ENCODE peak calls at places on chromosomes 4 and X, in ten cellular contexts. Y is brain microvascular endothelial cell; H is CD8-positive, alpha-beta memory T cell; W is fibroblast of mammary gland; G is Caco-2; X is bronchial epithelial cell; M is endothelial cell of umbilical vein; S is right cardiac atrium; K is testis; Z is endodermal cell. O is an unnamed sample.

GRCh38 chrX:68989865-68990606 is 161.2 kb downstream of the EFNB1 start:
- DNase-seq in X (no peak), S (peak), K (peak), Y (peak), H (no peak), W (peak), G (no peak), M (peak), Z (peak), O (peak)

GRCh38 chr4:6419452-6420028 is 52.9 kb downstream of the PPP2R2C start:
- DNase-seq in Z (no peak), Y (no peak), W (peak), S (no peak), K (peak), M (no peak), G (no peak), H (no peak), X (no peak), O (no peak)

GRCh38 chrX:38561951-38562719 is 793 bp downstream of the TSPAN7 start:
- DNase-seq in X (no peak), G (peak), K (peak), S (peak), Y (no peak), W (no peak), H (peak), Z (peak), M (no peak), O (no peak)

GRCh38 chrX:38817004-38817703 is 15.9 kb downstream of the MID1IP1 start:
- DNase-seq in Y (peak), H (no peak), K (peak), S (peak), Z (peak), M (peak), X (peak), W (peak), G (peak), O (no peak)

GRCh38 chrX:153970398-153971123 is 1.1 kb downstream of the HCFC1 start:
- DNase-seq in Y (peak), M (no peak), X (no peak), Z (peak), H (no peak), W (peak), K (peak), S (no peak), G (no peak), O (peak)

GRCh38 chrX:120791013-120791643 is 84.5 kb downstream of the CT47B1 start:
- DNase-seq in K (peak), H (no peak), S (peak), Y (peak), X (peak), Z (no peak), M (peak), G (no peak), W (peak), O (no peak)

GRCh38 chr4:62414563-62414962 is 1214.4 kb downstream of the ADGRL3 start:
- DNase-seq in S (no peak), Y (no peak), K (no peak), X (no peak), M (no peak), H (no peak), W (no peak), G (no peak), Z (no peak), O (no peak)

GRCh38 chr4:915595-915994 is 16.5 kb downstream of the GAK start:
- DNase-seq in W (peak), G (no peak), M (peak), X (no peak), K (peak), Y (peak), H (peak), S (no peak), Z (peak), O (no peak)

GRCh38 chrX:82320554-82320953 is 1118.7 kb downstream of the SH3BGRL start:
- DNase-seq in G (no peak), Z (no peak), X (no peak), Y (no peak), M (no peak), S (no peak), K (no peak), W (no peak), H (no peak), O (no peak)

GRCh38 chr4:109368661-109369060 is 65.0 kb upstream of the SEC24B start:
- DNase-seq in W (no peak), S (no peak), M (no peak), K (no peak), X (no peak), Z (no peak), G (no peak), Y (no peak), H (no peak), O (no peak)

GRCh38 chr4:1752284-1753041 is 31.1 kb downstream of the TACC3 start:
- DNase-seq in Z (peak), M (peak), H (no peak), G (no peak), S (peak), W (peak), K (no peak), X (peak), Y (no peak), O (no peak)

GRCh38 chrX:16882188-16882587 is 12.0 kb upstream of the RBBP7 start:
- DNase-seq in M (peak), K (peak), S (no peak), Z (peak), H (no peak), X (no peak), G (no peak), Y (no peak), W (no peak), O (no peak)

GRCh38 chr4:28536124-28536523 is 1675.5 kb downstream of the STIM2 start:
- DNase-seq in M (no peak), H (no peak), X (no peak), Z (no peak), K (no peak), G (no peak), W (no peak), S (no peak), Y (no peak), O (no peak)

GRCh38 chrX:130702867-130703707 is 199.9 kb downstream of the ENOX2 start:
- DNase-seq in K (no peak), M (peak), X (no peak), S (no peak), Z (no peak), Y (no peak), H (no peak), G (no peak), W (peak), O (no peak)

GRCh38 chr4:47278631-47279030 is 184.9 kb downstream of the COMMD8 start:
- DNase-seq in M (no peak), Z (no peak), K (no peak), Y (no peak), W (no peak), X (no peak), G (no peak), H (no peak), S (no peak), O (no peak)

GRCh38 chr4:133146574-133147198 is 2.4 kb upstream of the PCDH10 start:
- DNase-seq in G (no peak), X (peak), M (peak), W (peak), S (peak), H (no peak), Z (peak), K (peak), Y (peak), O (no peak)

GRCh38 chrX:154516655-154517100 is 646 bp upstream of the FAM3A start:
- DNase-seq in H (peak), K (peak), W (peak), X (peak), S (no peak), G (no peak), M (peak), Y (no peak), Z (no peak), O (peak)

GRCh38 chr4:7852568-7853185 is 87.0 kb downstream of the AFAP1 start:
- DNase-seq in X (peak), M (no peak), K (peak), G (no peak), S (peak), H (no peak), Y (peak), W (no peak), Z (no peak), O (no peak)

GRCh38 chrX:150774798-150775568 is 81.8 kb downstream of the MTMR1 start:
- DNase-seq in H (no peak), K (no peak), Z (no peak), Y (no peak), W (no peak), S (no peak), X (no peak), M (no peak), G (no peak), O (no peak)

GRCh38 chr4:168945291-168945690 is 64.8 kb downstream of the CBR4 start:
- DNase-seq in S (no peak), Y (no peak), Z (no peak), M (no peak), K (no peak), W (no peak), X (no peak), G (no peak), H (no peak), O (no peak)

GRCh38 chrX:65866762-65867161 is 173.1 kb downstream of the VSIG4 start:
- DNase-seq in H (no peak), S (no peak), W (no peak), M (no peak), X (no peak), Y (no peak), Z (no peak), G (no peak), K (no peak), O (no peak)
- H3K4me3 ChIP-seq in H (no peak), S (no peak), W (no peak), M (no peak), X (no peak), Y (no peak), Z (no peak), G (no peak), K (no peak), O (no peak)

GRCh38 chrX:72054776-72055495 is 76.8 kb downstream of the RTL5 start:
- DNase-seq in W (no peak), G (no peak), S (no peak), Z (peak), Y (no peak), X (no peak), H (no peak), M (no peak), K (no peak), O (no peak)

GRCh38 chrX:72057844-72058243 is 73.9 kb downstream of the RTL5 start:
- DNase-seq in K (no peak), W (no peak), H (no peak), Z (no peak), M (no peak), Y (no peak), G (no peak), X (no peak), S (no peak), O (no peak)

GRCh38 chrX:72060196-72060974 is 71.3 kb downstream of the RTL5 start:
- DNase-seq in H (no peak), S (peak), M (peak), W (no peak), G (no peak), Y (no peak), K (no peak), X (no peak), Z (peak), O (no peak)

GRCh38 chrX:72061091-72061490 is 70.6 kb downstream of the RTL5 start:
- DNase-seq in K (no peak), M (peak), S (no peak), W (peak), X (no peak), H (no peak), G (no peak), Y (no peak), Z (no peak), O (no peak)

DNA sequence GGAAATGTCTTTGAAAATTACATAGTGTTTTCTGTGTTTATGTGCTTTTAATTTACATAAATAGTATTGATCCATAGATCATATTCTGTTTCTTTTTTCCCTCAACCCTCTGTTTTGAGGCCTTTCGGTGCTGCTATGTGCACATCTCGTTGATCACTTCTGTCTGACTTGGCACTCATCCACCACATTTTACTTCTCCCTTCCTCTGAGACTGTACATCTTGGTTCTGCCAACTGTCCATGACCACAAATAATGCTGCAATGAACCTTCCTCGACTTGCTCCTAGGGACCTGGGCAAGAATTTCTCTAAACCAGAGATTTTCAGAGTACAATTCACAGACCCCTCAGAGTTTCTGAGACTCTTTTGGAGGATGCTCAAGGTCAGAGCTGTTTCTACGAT is 74.4 kb downstream of the RTL5 start:
- DNase-seq in S (no peak), H (no peak), K (no peak), Z (no peak), X (no peak), Y (no peak), W (peak), G (no peak), M (no peak), O (no peak)
- H3K4me3 ChIP-seq in S (no peak), H (no peak), K (no peak), Z (no peak), X (no peak), Y (no peak), W (no peak), G (no peak), M (no peak), O (no peak)

DNA sequence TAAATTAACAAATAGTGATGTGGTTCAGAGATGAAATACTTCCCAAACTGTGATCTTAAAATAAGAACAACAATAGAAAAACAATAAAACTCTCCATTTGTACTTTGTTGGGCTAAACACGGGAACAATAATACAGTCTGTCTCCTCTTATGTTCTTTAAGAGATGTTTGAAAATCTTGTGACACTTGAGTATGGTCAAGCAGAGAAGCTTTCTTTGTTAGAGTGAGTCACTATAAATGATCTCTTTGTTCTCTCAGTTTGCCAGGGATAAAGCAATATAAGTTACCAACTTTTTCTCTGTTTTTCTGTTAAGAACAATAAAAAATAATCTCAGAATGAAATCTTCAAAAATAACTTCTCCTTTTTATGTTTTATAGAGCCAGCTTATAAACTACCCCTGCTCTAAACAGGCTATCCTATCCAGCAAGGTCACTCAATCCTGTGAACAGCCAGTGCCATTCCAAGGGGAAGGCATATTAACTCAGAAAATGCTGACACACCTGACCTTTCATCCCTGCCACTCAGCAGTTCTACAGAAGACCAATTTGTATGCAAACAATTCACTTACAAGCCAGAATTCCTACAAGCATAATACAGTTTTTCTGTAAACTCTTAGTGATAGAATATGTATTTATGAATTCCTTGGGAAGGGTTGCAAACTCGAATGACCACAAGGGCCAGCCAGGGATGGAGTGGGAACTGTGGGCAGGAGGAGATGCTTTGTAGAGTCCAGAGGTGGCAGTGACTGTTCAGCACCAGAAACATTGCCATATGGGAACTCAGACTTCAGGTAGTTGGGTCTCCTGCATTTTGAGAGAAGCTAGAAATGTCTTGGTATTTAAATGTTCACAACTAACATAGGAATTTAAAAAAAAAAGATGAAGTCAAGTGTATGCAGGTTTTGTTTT is 52.2 kb downstream of the AFM start:
- DNase-seq in G (no peak), H (no peak), Z (no peak), S (no peak), M (no peak), Y (no peak), K (no peak), X (no peak), W (no peak), O (no peak)
- H3K4me3 ChIP-seq in G (no peak), H (no peak), Z (no peak), S (no peak), M (no peak), Y (no peak), K (no peak), X (no peak), W (no peak), O (no peak)

DNA sequence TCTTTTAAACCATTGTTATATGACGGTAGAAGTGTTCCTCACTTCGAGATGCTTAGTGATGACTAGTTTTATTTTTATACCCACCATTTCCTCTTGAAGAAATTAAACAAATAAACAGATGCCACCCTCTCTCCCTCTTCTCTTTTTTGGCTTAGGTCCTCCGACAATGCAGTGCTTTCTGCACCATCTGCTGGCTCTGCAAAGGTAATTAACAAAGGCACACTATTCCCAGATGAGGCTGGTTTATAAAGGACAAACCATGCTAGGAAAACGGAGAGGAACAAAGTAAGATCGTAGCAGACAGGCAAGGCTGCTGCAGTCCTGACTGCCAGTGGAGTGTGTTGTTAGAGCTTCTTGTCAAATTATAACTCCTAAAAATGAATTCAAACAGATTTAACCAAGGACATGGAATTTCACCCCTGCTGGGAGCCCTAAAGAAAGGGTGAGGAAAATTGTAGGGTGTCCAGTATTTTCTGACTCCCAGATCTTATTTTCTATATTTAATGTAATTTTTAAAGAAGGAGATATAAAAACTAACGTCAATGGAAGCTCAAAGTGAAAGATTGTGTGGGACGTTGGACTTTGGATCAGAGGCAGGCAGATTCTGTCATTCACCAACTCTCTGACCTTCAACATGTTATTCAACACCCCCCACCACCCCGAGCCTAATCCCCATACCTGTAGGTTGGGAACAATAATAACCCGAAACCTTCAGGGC is 142.1 kb downstream of the CPEB2 start:
- DNase-seq in M (no peak), W (no peak), H (no peak), S (no peak), X (no peak), G (no peak), Z (no peak), Y (no peak), K (no peak), O (no peak)
- H3K4me3 ChIP-seq in M (no peak), W (no peak), H (no peak), S (no peak), X (no peak), G (no peak), Z (no peak), Y (no peak), K (no peak), O (no peak)

GRCh38 chrX:114584434-114584943 is 603 bp downstream of the HTR2C start:
- DNase-seq in X (no peak), Y (no peak), Z (peak), M (no peak), W (peak), K (no peak), S (no peak), G (no peak), H (no peak), O (no peak)
- H3K4me3 ChIP-seq in X (no peak), Y (no peak), Z (peak), M (no peak), W (no peak), K (no peak), S (peak), G (no peak), H (no peak), O (peak)

GRCh38 chrX:65674351-65674893 is 7.0 kb downstream of the MSN start:
- DNase-seq in S (no peak), G (no peak), K (no peak), Z (no peak), Y (no peak), H (peak), W (peak), X (no peak), M (peak), O (no peak)
- H3K4me3 ChIP-seq in S (peak), G (no peak), K (no peak), Z (no peak), Y (no peak), H (peak), W (no peak), X (no peak), M (no peak), O (no peak)

O was measured in astrocyte of the cerebellum.